ENCODE peak calls at places on chromosomes 4 and X, in nine cellular contexts. V, C, H, M, Y, A, K, Z and F are unnamed samples.

GRCh38 chrX:153993079-153993478 is 20.5 kb downstream of the TMEM187 start:
- DNase-seq in Y (no peak), V (no peak), K (no peak), C (no peak), A (no peak), Z (no peak), M (no peak), H (no peak), F (no peak)

GRCh38 chrX:4570141-4570540 is 856.7 kb upstream of the PRKX start:
- DNase-seq in Y (no peak), V (peak; percentile 6), Z (no peak), A (no peak), C (no peak), M (no peak), H (no peak), K (peak; percentile 60), F (no peak)

GRCh38 chrX:102658551-102658950 is 7.3 kb downstream of the GPRASP1 start:
- DNase-seq in M (peak; percentile 8), A (no peak), H (no peak), K (no peak), Y (no peak), Z (no peak), V (no peak), C (no peak), F (no peak)

GRCh38 chrX:152900937-152901445 is 3.1 kb downstream of the ZNF185 start:
- DNase-seq in H (no peak), C (no peak), V (no peak), K (no peak), Z (no peak), Y (no peak), M (peak; percentile 33), A (no peak), F (no peak)

GRCh38 chrX:14939644-14940043 is 66.4 kb downstream of the MOSPD2 start:
- DNase-seq in A (no peak), C (no peak), H (no peak), K (peak; percentile 56), M (no peak), Y (peak; percentile 19), V (no peak), Z (no peak), F (no peak)

GRCh38 chrX:17692709-17693346 is 44.5 kb upstream of the SCML1 start:
- DNase-seq in Z (no peak), C (peak; percentile 68), A (peak; percentile 58), V (peak; percentile 47), M (peak; percentile 40), H (no peak), K (peak; percentile 59), Y (peak; percentile 55), F (no peak)

GRCh38 chr4:105291920-105292319 is 145.2 kb downstream of the TET2 start:
- DNase-seq in M (no peak), Z (no peak), H (no peak), C (no peak), Y (no peak), K (no peak), V (no peak), A (no peak), F (no peak)

GRCh38 chrX:40152173-40152705 is 54.5 kb upstream of the BCOR start:
- DNase-seq in A (peak; percentile 65), Y (peak; percentile 58), M (peak; percentile 67), H (no peak), K (peak; percentile 11), C (no peak), Z (peak; percentile 64), V (no peak), F (no peak)

GRCh38 chrX:130109429-130110378 is 593 bp downstream of the ELF4 start:
- DNase-seq in Y (peak; percentile 41), V (no peak), Z (peak; percentile 61), K (no peak), A (peak; percentile 30), M (peak; percentile 62), C (no peak), H (no peak), F (peak; percentile 54)

GRCh38 chr4:173367285-173367684 is 3.5 kb upstream of the SAP30 start:
- DNase-seq in C (no peak), H (no peak), V (peak; percentile 44), Z (no peak), Y (no peak), M (peak; percentile 28), A (no peak), K (no peak), F (no peak)

GRCh38 chr4:164410401-164410800 is 343.5 kb upstream of the SMIM31 start:
- DNase-seq in Z (no peak), Y (no peak), M (no peak), C (no peak), H (no peak), K (no peak), V (no peak), A (no peak), F (no peak)

GRCh38 chr4:61200195-61200990 is at the start of gene ADGRL3:
- DNase-seq in Y (peak; percentile 93), A (peak; percentile 95), M (peak; percentile 9), Z (peak; percentile 81), H (no peak), K (peak; percentile 94), C (peak; percentile 44), V (peak; percentile 56), F (no peak)

GRCh38 chr4:81807927-81808672 is 336.4 kb upstream of the RASGEF1B start:
- DNase-seq in K (peak; percentile 9), C (no peak), V (peak; percentile 50), M (no peak), Z (no peak), A (no peak), Y (no peak), H (no peak), F (no peak)

GRCh38 chr4:21134994-21135393 is 434.7 kb downstream of the PACRGL start:
- DNase-seq in H (no peak), M (peak; percentile 61), V (peak; percentile 29), A (peak; percentile 37), C (peak; percentile 6), K (peak; percentile 51), Y (peak; percentile 65), Z (peak; percentile 38), F (peak; percentile 64)

GRCh38 chr4:43132010-43132582 is 239.6 kb downstream of the GRXCR1 start:
- DNase-seq in A (peak; percentile 81), Y (peak; percentile 85), M (peak; percentile 80), K (peak; percentile 61), H (peak; percentile 3), V (peak; percentile 52), Z (peak; percentile 34), C (peak; percentile 48), F (peak; percentile 83)

GRCh38 chr4:151359576-151359975 is 34.2 kb upstream of the SH3D19 start:
- DNase-seq in Z (peak; percentile 41), K (no peak), M (no peak), C (no peak), Y (no peak), V (no peak), H (no peak), A (no peak), F (no peak)
- H3K4me2 ChIP-seq in Z (no peak overlapping the region), K (no peak overlapping the region), M (no peak overlapping the region), C (no peak overlapping the region), Y (no peak overlapping the region), V (no peak overlapping the region), H (no peak overlapping the region), A (no peak overlapping the region), F (no peak overlapping the region)

GRCh38 chrX:10166731-10167149 is 10.0 kb downstream of the CLCN4 start:
- DNase-seq in H (no peak), C (no peak), Y (no peak), V (peak; percentile 48), A (no peak), K (no peak), M (no peak), Z (no peak), F (peak; percentile 59)
- H3K4me2 ChIP-seq in H (no peak overlapping the region), C (no peak overlapping the region), Y (no peak overlapping the region), V (no peak overlapping the region), A (no peak overlapping the region), K (no peak overlapping the region), M (no peak overlapping the region), Z (no peak overlapping the region), F (no peak overlapping the region)

DNA sequence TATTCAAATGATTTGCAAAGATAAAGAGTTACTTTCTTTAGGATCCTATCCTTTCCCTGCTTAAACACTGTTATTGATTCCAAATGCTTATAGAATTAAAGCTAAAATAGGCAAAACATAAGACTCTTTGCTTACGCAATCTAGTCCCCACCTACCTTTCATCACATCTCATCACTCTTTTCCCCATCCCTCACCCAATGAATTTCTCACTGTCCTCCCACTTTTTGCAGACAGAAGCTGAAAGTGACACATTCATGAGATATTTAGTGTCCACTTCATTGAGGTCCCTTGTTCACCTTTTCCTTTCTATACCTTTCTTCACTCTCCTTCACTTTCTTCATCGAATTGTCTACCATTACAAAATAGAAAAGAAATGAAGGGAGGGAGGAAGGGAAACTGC is 424 bp downstream of the SATL1 start:
- DNase-seq in Y (no peak), K (peak; percentile 30), M (no peak), V (no peak), Z (peak; percentile 18), A (no peak), H (no peak), C (no peak), F (no peak)
- H3K4me2 ChIP-seq in Y (peak overlapping the region; percentile 72), K (peak overlapping the region; percentile 22), M (no peak overlapping the region), V (no peak overlapping the region), Z (peak overlapping the region; percentile 67), A (peak overlapping the region; percentile 82), H (no peak overlapping the region), C (peak overlapping the region; percentile 83), F (peak overlapping the region; percentile 61)

GRCh38 chr4:184849184-184849583 is 23.4 kb upstream of the ACSL1 start:
- DNase-seq in Y (no peak), V (no peak), A (no peak), C (no peak), M (no peak), H (no peak), K (no peak), Z (no peak), F (no peak)

GRCh38 chr4:184848510-184848909 is 22.7 kb upstream of the ACSL1 start:
- DNase-seq in H (no peak), Y (no peak), C (no peak), M (no peak), Z (no peak), A (no peak), K (no peak), V (no peak), F (no peak)

GRCh38 chr4:184850431-184851199 is 24.8 kb upstream of the ACSL1 start:
- DNase-seq in M (no peak), A (no peak), V (no peak), H (no peak), C (no peak), Y (no peak), K (no peak), Z (no peak), F (no peak)

GRCh38 chr4:184853385-184853784 is 27.6 kb upstream of the ACSL1 start:
- DNase-seq in Y (no peak), C (no peak), K (no peak), M (no peak), Z (no peak), V (no peak), A (no peak), H (no peak), F (no peak)

DNA sequence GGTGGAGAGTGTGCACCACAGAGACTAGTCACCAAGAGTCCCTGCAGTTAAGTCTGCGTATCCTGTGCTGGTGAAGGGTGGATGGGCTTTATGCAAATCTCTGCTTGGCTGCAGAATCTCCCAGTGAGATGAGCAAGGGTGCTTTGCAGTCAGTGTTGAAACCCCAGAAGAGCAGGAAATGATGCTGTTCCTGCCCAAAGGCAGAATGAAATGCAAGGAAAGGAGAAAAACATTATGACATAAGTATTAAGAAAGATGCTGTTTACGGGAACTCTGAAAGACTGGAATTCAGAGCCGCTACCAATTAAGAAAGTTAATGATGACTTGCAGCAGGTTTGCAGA is 25.4 kb upstream of the ACSL1 start:
- DNase-seq in V (peak; percentile 9), C (no peak), H (peak; percentile 81), A (no peak), K (no peak), M (no peak), Y (no peak), Z (no peak), F (peak; percentile 78)
- H3K4me2 ChIP-seq in V (no peak overlapping the region), C (no peak overlapping the region), H (peak overlapping the region; percentile 88), A (no peak overlapping the region), K (no peak overlapping the region), M (no peak overlapping the region), Y (no peak overlapping the region), Z (no peak overlapping the region), F (peak overlapping the region; percentile 60)